ENCODE peak calls at places on chromosomes 3 and 15, in six cellular contexts. One of them, this sample, is unnamed. For H3K36me3, the result is how much of the 10 kb centered on the place peaks cover.

GRCh38 chr15:55319537-55320325 is 709 bp downstream of the PIGB start:
- DNase-seq in fibroblast of lung: peak
- DNase-seq in body of pancreas: peak
- DNase-seq in K562: peak
- DNase-seq in psoas muscle: no peak
- DNase-seq in MM.1S: peak
- DNase-seq in this sample: no peak

GRCh38 chr15:43067717-43068461 is 37.9 kb downstream of the UBR1 start:
- DNase-seq in MM.1S: no peak
- DNase-seq in K562: no peak
- DNase-seq in psoas muscle: no peak
- DNase-seq in fibroblast of lung: peak
- DNase-seq in body of pancreas: no peak
- DNase-seq in this sample: no peak

GRCh38 chr3:179565496-179565895 is 2.8 kb downstream of the ACTL6A start:
- DNase-seq in MM.1S: no peak
- DNase-seq in psoas muscle: no peak
- DNase-seq in K562: no peak
- DNase-seq in fibroblast of lung: no peak
- DNase-seq in body of pancreas: no peak
- DNase-seq in this sample: no peak

GRCh38 chr3:65854606-65855304 is 184.0 kb downstream of the MAGI1 start:
- DNase-seq in MM.1S: no peak
- DNase-seq in K562: no peak
- DNase-seq in body of pancreas: peak
- DNase-seq in fibroblast of lung: peak
- DNase-seq in psoas muscle: no peak
- DNase-seq in this sample: no peak

GRCh38 chr3:170867143-170867542 is 2.9 kb downstream of the RPL22L1 start:
- DNase-seq in MM.1S: no peak
- DNase-seq in fibroblast of lung: no peak
- DNase-seq in K562: no peak
- DNase-seq in psoas muscle: no peak
- DNase-seq in body of pancreas: no peak
- DNase-seq in this sample: no peak

GRCh38 chr15:67832031-67832551 is 6.8 kb downstream of the SKOR1 start:
- DNase-seq in K562: peak
- DNase-seq in fibroblast of lung: no peak
- DNase-seq in body of pancreas: no peak
- DNase-seq in psoas muscle: no peak
- DNase-seq in MM.1S: no peak
- DNase-seq in this sample: no peak

GRCh38 chr3:35849496-35849895 is 210.2 kb downstream of the ARPP21 start:
- DNase-seq in K562: no peak
- DNase-seq in psoas muscle: no peak
- DNase-seq in MM.1S: no peak
- DNase-seq in fibroblast of lung: no peak
- DNase-seq in body of pancreas: no peak
- DNase-seq in this sample: no peak

GRCh38 chr3:126179825-126180476 is 435 bp downstream of the ALDH1L1 start:
- DNase-seq in fibroblast of lung: no peak
- DNase-seq in K562: no peak
- DNase-seq in MM.1S: no peak
- DNase-seq in body of pancreas: peak
- DNase-seq in psoas muscle: peak
- DNase-seq in this sample: no peak

GRCh38 chr15:62275818-62276217 is 110.7 kb upstream of the C2CD4B start:
- DNase-seq in K562: no peak
- DNase-seq in psoas muscle: no peak
- DNase-seq in body of pancreas: peak
- DNase-seq in fibroblast of lung: no peak
- DNase-seq in MM.1S: no peak
- DNase-seq in this sample: no peak

GRCh38 chr15:100732359-100733055 is 130.1 kb downstream of the ASB7 start:
- DNase-seq in fibroblast of lung: peak
- DNase-seq in MM.1S: no peak
- DNase-seq in psoas muscle: no peak
- DNase-seq in body of pancreas: no peak
- DNase-seq in K562: no peak
- DNase-seq in this sample: peak

GRCh38 chr3:69767571-69767970 is 28.3 kb downstream of the MITF start:
- DNase-seq in psoas muscle: peak
- DNase-seq in body of pancreas: no peak
- DNase-seq in K562: no peak
- DNase-seq in MM.1S: no peak
- DNase-seq in fibroblast of lung: no peak
- DNase-seq in this sample: no peak

GRCh38 chr3:11568503-11569155 is 75.1 kb downstream of the VGLL4 start:
- DNase-seq in MM.1S: no peak
- DNase-seq in body of pancreas: no peak
- DNase-seq in K562: no peak
- DNase-seq in fibroblast of lung: peak
- DNase-seq in psoas muscle: peak
- DNase-seq in this sample: peak

GRCh38 chr3:64150527-64151238 is 74.6 kb downstream of the PRICKLE2 start:
- DNase-seq in K562: no peak
- DNase-seq in body of pancreas: peak
- DNase-seq in psoas muscle: peak
- DNase-seq in fibroblast of lung: peak
- DNase-seq in MM.1S: no peak
- DNase-seq in this sample: no peak

GRCh38 chr3:104879919-104880318 is 486.8 kb upstream of the ALCAM start:
- DNase-seq in psoas muscle: no peak
- DNase-seq in body of pancreas: no peak
- DNase-seq in fibroblast of lung: peak
- DNase-seq in K562: no peak
- DNase-seq in MM.1S: no peak
- DNase-seq in this sample: no peak

GRCh38 chr15:36175781-36176211 is 403.6 kb upstream of the CDIN1 start:
- DNase-seq in MM.1S: no peak
- DNase-seq in body of pancreas: no peak
- DNase-seq in K562: no peak
- DNase-seq in fibroblast of lung: no peak
- DNase-seq in psoas muscle: no peak
- DNase-seq in this sample: no peak

GRCh38 chr15:88069561-88069960 is 187.0 kb downstream of the NTRK3 start:
- DNase-seq in K562: no peak
- DNase-seq in psoas muscle: no peak
- DNase-seq in MM.1S: no peak
- DNase-seq in body of pancreas: no peak
- DNase-seq in fibroblast of lung: no peak
- DNase-seq in this sample: no peak

GRCh38 chr15:67185051-67185450 is 69.4 kb downstream of the AAGAB start:
- DNase-seq in body of pancreas: no peak
- DNase-seq in MM.1S: no peak
- DNase-seq in K562: no peak
- DNase-seq in fibroblast of lung: no peak
- DNase-seq in psoas muscle: no peak
- DNase-seq in this sample: peak

GRCh38 chr15:72285402-72285801 is 13.0 kb upstream of the PARP6 start:
- DNase-seq in MM.1S: no peak
- DNase-seq in fibroblast of lung: no peak
- DNase-seq in K562: no peak
- DNase-seq in body of pancreas: no peak
- DNase-seq in psoas muscle: no peak
- DNase-seq in this sample: no peak

GRCh38 chr3:128895843-128896365 is 16.5 kb downstream of the ACAD9 start:
- DNase-seq in psoas muscle: no peak
- DNase-seq in body of pancreas: no peak
- DNase-seq in MM.1S: no peak
- DNase-seq in fibroblast of lung: no peak
- DNase-seq in K562: peak
- DNase-seq in this sample: no peak

DNA sequence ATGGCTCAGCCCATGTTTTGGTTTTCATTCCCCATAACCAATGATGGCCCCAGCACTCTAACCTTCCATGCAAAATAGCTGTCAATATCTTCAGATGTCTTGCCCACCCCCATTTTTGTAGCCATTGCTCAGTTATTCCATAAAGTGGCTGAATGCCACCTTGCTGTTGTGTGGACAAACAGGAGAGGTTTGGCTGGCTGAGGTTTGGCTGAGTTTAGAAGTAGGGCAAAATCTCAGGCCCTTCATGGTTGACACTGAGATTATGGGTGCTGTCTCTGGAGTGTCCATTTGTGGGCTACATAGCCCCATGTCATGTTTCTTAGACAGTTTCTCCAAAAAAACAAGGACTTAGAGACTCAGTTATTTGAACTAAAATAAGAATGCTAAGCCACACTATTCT is 96.9 kb downstream of the TCF12 start:
- DNase-seq in psoas muscle: no peak
- DNase-seq in fibroblast of lung: no peak
- DNase-seq in body of pancreas: no peak
- DNase-seq in K562: no peak
- DNase-seq in MM.1S: no peak
- DNase-seq in this sample: no peak
- H3K36me3 ChIP-seq in psoas muscle: under half
- H3K36me3 ChIP-seq in fibroblast of lung: under half
- H3K36me3 ChIP-seq in body of pancreas: under half
- H3K36me3 ChIP-seq in K562: under half
- H3K36me3 ChIP-seq in MM.1S: under half
- H3K36me3 ChIP-seq in this sample: under half

DNA sequence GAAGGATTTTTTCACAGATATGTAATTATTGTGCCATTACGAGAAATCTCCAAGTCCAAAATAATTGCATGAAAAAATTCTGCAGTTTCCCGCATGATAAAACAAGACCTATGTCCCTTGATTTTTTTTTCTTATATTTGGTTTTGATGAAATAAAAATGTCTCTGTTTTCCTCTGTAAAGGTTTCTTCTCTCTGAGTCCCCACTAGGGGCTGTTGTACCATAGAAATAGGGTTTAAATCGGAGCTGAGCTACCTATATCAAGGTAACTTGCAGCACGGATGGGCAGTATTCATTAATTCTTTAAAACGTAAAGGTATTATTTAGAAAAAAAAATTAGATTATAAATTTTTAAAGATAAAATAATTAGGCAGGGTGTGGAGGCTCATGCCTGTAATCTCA is 66.6 kb upstream of the IGF1R start:
- DNase-seq in K562: no peak
- DNase-seq in fibroblast of lung: no peak
- DNase-seq in MM.1S: no peak
- DNase-seq in body of pancreas: peak
- DNase-seq in psoas muscle: no peak
- DNase-seq in this sample: no peak
- TF ChIP-seq CTCF in K562: no peak
- TF ChIP-seq CTCF in fibroblast of lung: no peak
- TF ChIP-seq CTCF in MM.1S: no peak
- TF ChIP-seq CTCF in body of pancreas: peak
- TF ChIP-seq CTCF in psoas muscle: no peak
- TF ChIP-seq CTCF in this sample: no peak

GRCh38 chr15:64693134-64693533 is 82.3 kb downstream of the RBPMS2 start:
- DNase-seq in MM.1S: no peak
- DNase-seq in psoas muscle: peak
- DNase-seq in body of pancreas: peak
- DNase-seq in K562: no peak
- DNase-seq in fibroblast of lung: peak
- DNase-seq in this sample: no peak

GRCh38 chr15:64694816-64695215 is 80.6 kb downstream of the RBPMS2 start:
- DNase-seq in fibroblast of lung: no peak
- DNase-seq in body of pancreas: no peak
- DNase-seq in psoas muscle: no peak
- DNase-seq in MM.1S: no peak
- DNase-seq in K562: no peak
- DNase-seq in this sample: no peak

GRCh38 chr15:64692166-64692565 is 83.2 kb downstream of the RBPMS2 start:
- DNase-seq in MM.1S: no peak
- DNase-seq in psoas muscle: no peak
- DNase-seq in fibroblast of lung: no peak
- DNase-seq in K562: no peak
- DNase-seq in body of pancreas: peak
- DNase-seq in this sample: no peak

GRCh38 chr15:64697911-64698369 is 77.4 kb downstream of the RBPMS2 start:
- DNase-seq in psoas muscle: no peak
- DNase-seq in body of pancreas: no peak
- DNase-seq in MM.1S: no peak
- DNase-seq in K562: no peak
- DNase-seq in fibroblast of lung: peak
- DNase-seq in this sample: no peak

GRCh38 chr15:64695571-64695992 is 79.8 kb downstream of the RBPMS2 start:
- DNase-seq in K562: peak
- DNase-seq in body of pancreas: peak
- DNase-seq in MM.1S: no peak
- DNase-seq in fibroblast of lung: no peak
- DNase-seq in psoas muscle: no peak
- DNase-seq in this sample: no peak
- H3K36me3 ChIP-seq in K562: under half
- H3K36me3 ChIP-seq in body of pancreas: under half
- H3K36me3 ChIP-seq in MM.1S: under half
- H3K36me3 ChIP-seq in fibroblast of lung: under half
- H3K36me3 ChIP-seq in psoas muscle: under half
- H3K36me3 ChIP-seq in this sample: under half

GRCh38 chr15:28902856-28903255 is 17.1 kb downstream of the APBA2 start:
- DNase-seq in body of pancreas: no peak
- DNase-seq in MM.1S: no peak
- DNase-seq in K562: no peak
- DNase-seq in psoas muscle: no peak
- DNase-seq in fibroblast of lung: no peak
- DNase-seq in this sample: no peak

GRCh38 chr15:28900892-28901586 is 15.3 kb downstream of the APBA2 start:
- DNase-seq in K562: no peak
- DNase-seq in psoas muscle: no peak
- DNase-seq in body of pancreas: no peak
- DNase-seq in fibroblast of lung: no peak
- DNase-seq in MM.1S: no peak
- DNase-seq in this sample: no peak

GRCh38 chr15:28901587-28901980 is 15.8 kb downstream of the APBA2 start:
- DNase-seq in body of pancreas: no peak
- DNase-seq in MM.1S: no peak
- DNase-seq in psoas muscle: no peak
- DNase-seq in K562: no peak
- DNase-seq in fibroblast of lung: no peak
- DNase-seq in this sample: no peak

GRCh38 chr15:28903555-28903954 is 17.8 kb downstream of the APBA2 start:
- DNase-seq in MM.1S: no peak
- DNase-seq in psoas muscle: no peak
- DNase-seq in K562: no peak
- DNase-seq in body of pancreas: no peak
- DNase-seq in fibroblast of lung: no peak
- DNase-seq in this sample: no peak

DNA sequence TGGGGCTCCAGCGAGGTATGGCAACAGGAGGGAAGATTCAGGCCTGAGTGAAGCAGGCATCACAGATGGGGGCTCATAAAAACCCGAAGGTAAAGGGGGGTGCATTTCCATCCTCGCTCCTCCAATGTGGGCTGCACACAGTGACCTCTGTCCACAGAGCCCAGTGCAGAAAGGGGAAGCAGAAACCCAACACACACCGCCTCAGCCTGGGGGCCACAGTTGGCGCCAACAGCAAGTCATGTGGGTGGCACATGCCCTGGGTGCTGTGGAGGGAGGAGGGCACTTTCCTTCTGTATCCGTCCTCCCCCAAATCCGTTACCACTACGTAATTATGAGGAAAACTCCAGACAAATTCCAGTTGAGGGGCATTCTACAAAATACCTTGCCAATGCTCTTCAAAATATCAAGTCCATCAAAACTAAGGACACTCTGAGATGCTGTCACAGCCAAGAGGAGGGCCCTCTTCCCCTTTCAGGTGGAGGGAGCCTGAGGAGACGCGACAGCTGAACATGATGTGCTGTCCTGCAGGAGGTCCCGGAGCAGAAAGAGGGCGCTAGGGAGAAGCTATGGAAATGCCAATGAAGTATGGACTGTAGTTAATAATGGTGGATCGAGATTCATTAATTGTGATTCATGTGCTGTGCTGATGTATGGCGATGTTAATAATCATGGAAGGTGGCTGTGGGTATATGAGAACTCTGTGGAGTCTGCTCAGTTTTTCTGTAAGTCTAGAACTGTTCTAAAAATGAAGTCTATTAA is 16.4 kb downstream of the APBA2 start:
- DNase-seq in psoas muscle: no peak
- DNase-seq in body of pancreas: no peak
- DNase-seq in fibroblast of lung: no peak
- DNase-seq in MM.1S: no peak
- DNase-seq in K562: peak
- DNase-seq in this sample: no peak
- TF ChIP-seq CTCF in psoas muscle: no peak
- TF ChIP-seq CTCF in body of pancreas: no peak
- TF ChIP-seq CTCF in fibroblast of lung: peak
- TF ChIP-seq CTCF in MM.1S: no peak
- TF ChIP-seq CTCF in K562: peak
- TF ChIP-seq CTCF in this sample: no peak